ENCODE peak calls at places on chromosome 6, in eight cellular contexts. One of them, this sample, is unnamed.

GRCh38 chr6:5373430-5373829 is 112.1 kb downstream of the FARS2 start:
- DNase-seq in vagina: no peak
- DNase-seq in bronchial epithelial cell: no peak
- DNase-seq in dorsolateral prefrontal cortex: no peak
- DNase-seq in GM23248: no peak
- DNase-seq in CD4-positive, CD25-positive, alpha-beta regulatory T cell: no peak
- DNase-seq in aorta: no peak
- DNase-seq in brain microvascular endothelial cell: no peak
- DNase-seq in this sample: no peak

GRCh38 chr6:132405143-132405915 is 4.1 kb upstream of the MOXD1 start:
- DNase-seq in vagina: no peak
- DNase-seq in brain microvascular endothelial cell: no peak
- DNase-seq in aorta: no peak
- DNase-seq in CD4-positive, CD25-positive, alpha-beta regulatory T cell: no peak
- DNase-seq in bronchial epithelial cell: peak
- DNase-seq in dorsolateral prefrontal cortex: no peak
- DNase-seq in GM23248: peak
- DNase-seq in this sample: no peak

GRCh38 chr6:87628881-87629280 is 38.9 kb downstream of the ORC3 start:
- DNase-seq in brain microvascular endothelial cell: no peak
- DNase-seq in CD4-positive, CD25-positive, alpha-beta regulatory T cell: no peak
- DNase-seq in vagina: no peak
- DNase-seq in dorsolateral prefrontal cortex: no peak
- DNase-seq in GM23248: peak
- DNase-seq in aorta: no peak
- DNase-seq in bronchial epithelial cell: no peak
- DNase-seq in this sample: no peak

GRCh38 chr6:11876934-11877433 is 98.4 kb upstream of the ADTRP start:
- DNase-seq in aorta: no peak
- DNase-seq in CD4-positive, CD25-positive, alpha-beta regulatory T cell: no peak
- DNase-seq in brain microvascular endothelial cell: no peak
- DNase-seq in GM23248: no peak
- DNase-seq in vagina: no peak
- DNase-seq in bronchial epithelial cell: no peak
- DNase-seq in dorsolateral prefrontal cortex: no peak
- DNase-seq in this sample: no peak

GRCh38 chr6:118509009-118509617 is 39.0 kb upstream of the PLN start:
- DNase-seq in vagina: no peak
- DNase-seq in CD4-positive, CD25-positive, alpha-beta regulatory T cell: no peak
- DNase-seq in brain microvascular endothelial cell: peak
- DNase-seq in bronchial epithelial cell: peak
- DNase-seq in dorsolateral prefrontal cortex: peak
- DNase-seq in GM23248: peak
- DNase-seq in aorta: no peak
- DNase-seq in this sample: peak

GRCh38 chr6:47440722-47441121 is 36.9 kb upstream of the CD2AP start:
- DNase-seq in dorsolateral prefrontal cortex: no peak
- DNase-seq in CD4-positive, CD25-positive, alpha-beta regulatory T cell: no peak
- DNase-seq in GM23248: no peak
- DNase-seq in bronchial epithelial cell: no peak
- DNase-seq in aorta: no peak
- DNase-seq in vagina: no peak
- DNase-seq in brain microvascular endothelial cell: no peak
- DNase-seq in this sample: no peak

GRCh38 chr6:79536615-79536968 is 638 bp downstream of the LCA5 start:
- DNase-seq in CD4-positive, CD25-positive, alpha-beta regulatory T cell: no peak
- DNase-seq in vagina: no peak
- DNase-seq in GM23248: peak
- DNase-seq in brain microvascular endothelial cell: peak
- DNase-seq in dorsolateral prefrontal cortex: no peak
- DNase-seq in bronchial epithelial cell: no peak
- DNase-seq in aorta: peak
- DNase-seq in this sample: peak

GRCh38 chr6:39353698-39354315 is 31.3 kb upstream of the KCNK16 start:
- DNase-seq in bronchial epithelial cell: no peak
- DNase-seq in brain microvascular endothelial cell: no peak
- DNase-seq in CD4-positive, CD25-positive, alpha-beta regulatory T cell: no peak
- DNase-seq in dorsolateral prefrontal cortex: no peak
- DNase-seq in vagina: no peak
- DNase-seq in aorta: no peak
- DNase-seq in GM23248: no peak
- DNase-seq in this sample: no peak

GRCh38 chr6:56549014-56549413 is 93.7 kb downstream of the DST start:
- DNase-seq in GM23248: peak
- DNase-seq in aorta: no peak
- DNase-seq in brain microvascular endothelial cell: no peak
- DNase-seq in CD4-positive, CD25-positive, alpha-beta regulatory T cell: no peak
- DNase-seq in bronchial epithelial cell: peak
- DNase-seq in dorsolateral prefrontal cortex: no peak
- DNase-seq in vagina: no peak
- DNase-seq in this sample: no peak

GRCh38 chr6:112310439-112311154 is 36.5 kb upstream of the RFPL4B start:
- DNase-seq in brain microvascular endothelial cell: no peak
- DNase-seq in CD4-positive, CD25-positive, alpha-beta regulatory T cell: no peak
- DNase-seq in bronchial epithelial cell: no peak
- DNase-seq in aorta: no peak
- DNase-seq in dorsolateral prefrontal cortex: no peak
- DNase-seq in GM23248: no peak
- DNase-seq in vagina: no peak
- DNase-seq in this sample: no peak

GRCh38 chr6:138184230-138184629 is 22.5 kb downstream of the ARFGEF3 start:
- DNase-seq in dorsolateral prefrontal cortex: no peak
- DNase-seq in bronchial epithelial cell: no peak
- DNase-seq in vagina: no peak
- DNase-seq in GM23248: no peak
- DNase-seq in brain microvascular endothelial cell: no peak
- DNase-seq in CD4-positive, CD25-positive, alpha-beta regulatory T cell: no peak
- DNase-seq in aorta: no peak
- DNase-seq in this sample: no peak

GRCh38 chr6:11437824-11438459 is 99.6 kb upstream of the TMEM170B start:
- DNase-seq in GM23248: peak
- DNase-seq in bronchial epithelial cell: no peak
- DNase-seq in brain microvascular endothelial cell: no peak
- DNase-seq in CD4-positive, CD25-positive, alpha-beta regulatory T cell: no peak
- DNase-seq in vagina: no peak
- DNase-seq in dorsolateral prefrontal cortex: no peak
- DNase-seq in aorta: no peak
- DNase-seq in this sample: no peak

GRCh38 chr6:106609699-106610098 is 19.6 kb downstream of the RTN4IP1 start:
- DNase-seq in brain microvascular endothelial cell: no peak
- DNase-seq in vagina: no peak
- DNase-seq in dorsolateral prefrontal cortex: no peak
- DNase-seq in bronchial epithelial cell: peak
- DNase-seq in GM23248: peak
- DNase-seq in CD4-positive, CD25-positive, alpha-beta regulatory T cell: no peak
- DNase-seq in aorta: no peak
- DNase-seq in this sample: peak

GRCh38 chr6:148294059-148294458 is 48.6 kb upstream of the SASH1 start:
- DNase-seq in bronchial epithelial cell: no peak
- DNase-seq in aorta: no peak
- DNase-seq in vagina: no peak
- DNase-seq in brain microvascular endothelial cell: no peak
- DNase-seq in dorsolateral prefrontal cortex: no peak
- DNase-seq in GM23248: no peak
- DNase-seq in CD4-positive, CD25-positive, alpha-beta regulatory T cell: no peak
- DNase-seq in this sample: no peak

GRCh38 chr6:3796396-3796795 is 44.9 kb upstream of the PXDC1 start:
- DNase-seq in brain microvascular endothelial cell: no peak
- DNase-seq in CD4-positive, CD25-positive, alpha-beta regulatory T cell: no peak
- DNase-seq in vagina: no peak
- DNase-seq in dorsolateral prefrontal cortex: peak
- DNase-seq in aorta: no peak
- DNase-seq in GM23248: no peak
- DNase-seq in bronchial epithelial cell: peak
- DNase-seq in this sample: no peak

GRCh38 chr6:42138630-42139619 is 3.5 kb downstream of the C6orf132 start:
- DNase-seq in bronchial epithelial cell: peak
- DNase-seq in aorta: no peak
- DNase-seq in dorsolateral prefrontal cortex: no peak
- DNase-seq in CD4-positive, CD25-positive, alpha-beta regulatory T cell: no peak
- DNase-seq in GM23248: no peak
- DNase-seq in vagina: no peak
- DNase-seq in brain microvascular endothelial cell: no peak
- DNase-seq in this sample: no peak

GRCh38 chr6:31075528-31075927 is 36.8 kb downstream of the C6orf15 start:
- DNase-seq in brain microvascular endothelial cell: peak
- DNase-seq in aorta: no peak
- DNase-seq in dorsolateral prefrontal cortex: no peak
- DNase-seq in GM23248: peak
- DNase-seq in vagina: no peak
- DNase-seq in CD4-positive, CD25-positive, alpha-beta regulatory T cell: no peak
- DNase-seq in bronchial epithelial cell: peak
- DNase-seq in this sample: no peak

GRCh38 chr6:168413856-168414255 is 27.1 kb upstream of the SMOC2 start:
- DNase-seq in vagina: no peak
- DNase-seq in GM23248: no peak
- DNase-seq in dorsolateral prefrontal cortex: no peak
- DNase-seq in aorta: no peak
- DNase-seq in brain microvascular endothelial cell: no peak
- DNase-seq in bronchial epithelial cell: no peak
- DNase-seq in CD4-positive, CD25-positive, alpha-beta regulatory T cell: no peak
- DNase-seq in this sample: no peak

GRCh38 chr6:31423550-31423949 is 20.2 kb downstream of the MICA start:
- DNase-seq in dorsolateral prefrontal cortex: no peak
- DNase-seq in bronchial epithelial cell: no peak
- DNase-seq in CD4-positive, CD25-positive, alpha-beta regulatory T cell: no peak
- DNase-seq in aorta: no peak
- DNase-seq in vagina: no peak
- DNase-seq in brain microvascular endothelial cell: no peak
- DNase-seq in GM23248: no peak
- DNase-seq in this sample: no peak

GRCh38 chr6:65280060-65280459 is 427.0 kb downstream of the EYS start:
- DNase-seq in GM23248: no peak
- DNase-seq in bronchial epithelial cell: no peak
- DNase-seq in brain microvascular endothelial cell: no peak
- DNase-seq in vagina: no peak
- DNase-seq in dorsolateral prefrontal cortex: no peak
- DNase-seq in CD4-positive, CD25-positive, alpha-beta regulatory T cell: no peak
- DNase-seq in aorta: no peak
- DNase-seq in this sample: no peak

GRCh38 chr6:4067673-4068072 is 11.3 kb downstream of the FAM217A start:
- DNase-seq in dorsolateral prefrontal cortex: no peak
- DNase-seq in brain microvascular endothelial cell: no peak
- DNase-seq in vagina: no peak
- DNase-seq in GM23248: no peak
- DNase-seq in bronchial epithelial cell: no peak
- DNase-seq in aorta: no peak
- DNase-seq in CD4-positive, CD25-positive, alpha-beta regulatory T cell: no peak
- DNase-seq in this sample: no peak

DNA sequence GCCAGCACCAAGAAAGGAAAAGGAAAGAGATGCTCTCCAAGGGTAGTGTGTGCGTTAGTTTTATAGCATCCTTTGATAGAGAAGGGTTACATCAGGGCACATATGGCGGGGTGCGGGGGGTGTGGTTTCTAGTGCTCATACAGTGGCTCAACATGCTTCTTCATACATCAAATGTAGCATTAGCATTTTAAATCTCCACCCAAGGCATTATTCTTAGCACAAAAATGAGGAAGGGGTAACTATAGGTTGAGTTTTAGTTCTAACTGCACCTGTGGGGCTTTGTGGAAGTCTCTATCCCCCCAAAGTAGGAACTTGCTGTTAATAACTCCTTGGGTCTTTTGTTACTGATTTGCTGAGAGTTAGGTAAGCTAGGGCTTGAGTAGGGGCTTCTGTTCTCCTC is 89.3 kb downstream of the CEP57L1 start:
- DNase-seq in aorta: no peak
- DNase-seq in dorsolateral prefrontal cortex: no peak
- DNase-seq in GM23248: no peak
- DNase-seq in bronchial epithelial cell: no peak
- DNase-seq in brain microvascular endothelial cell: no peak
- DNase-seq in vagina: no peak
- DNase-seq in CD4-positive, CD25-positive, alpha-beta regulatory T cell: no peak
- DNase-seq in this sample: no peak
- H3K4me3 ChIP-seq in aorta: no peak
- H3K4me3 ChIP-seq in dorsolateral prefrontal cortex: no peak
- H3K4me3 ChIP-seq in GM23248: no peak
- H3K4me3 ChIP-seq in bronchial epithelial cell: no peak
- H3K4me3 ChIP-seq in brain microvascular endothelial cell: no peak
- H3K4me3 ChIP-seq in vagina: no peak
- H3K4me3 ChIP-seq in CD4-positive, CD25-positive, alpha-beta regulatory T cell: no peak
- H3K4me3 ChIP-seq in this sample: no peak

GRCh38 chr6:46254946-46255345 is 84.2 kb upstream of the ENPP5 start:
- DNase-seq in brain microvascular endothelial cell: no peak
- DNase-seq in GM23248: no peak
- DNase-seq in vagina: no peak
- DNase-seq in bronchial epithelial cell: no peak
- DNase-seq in dorsolateral prefrontal cortex: no peak
- DNase-seq in aorta: no peak
- DNase-seq in CD4-positive, CD25-positive, alpha-beta regulatory T cell: no peak
- DNase-seq in this sample: no peak
- H3K4me3 ChIP-seq in brain microvascular endothelial cell: no peak
- H3K4me3 ChIP-seq in GM23248: no peak
- H3K4me3 ChIP-seq in vagina: no peak
- H3K4me3 ChIP-seq in bronchial epithelial cell: no peak
- H3K4me3 ChIP-seq in dorsolateral prefrontal cortex: no peak
- H3K4me3 ChIP-seq in aorta: no peak
- H3K4me3 ChIP-seq in CD4-positive, CD25-positive, alpha-beta regulatory T cell: no peak
- H3K4me3 ChIP-seq in this sample: no peak

DNA sequence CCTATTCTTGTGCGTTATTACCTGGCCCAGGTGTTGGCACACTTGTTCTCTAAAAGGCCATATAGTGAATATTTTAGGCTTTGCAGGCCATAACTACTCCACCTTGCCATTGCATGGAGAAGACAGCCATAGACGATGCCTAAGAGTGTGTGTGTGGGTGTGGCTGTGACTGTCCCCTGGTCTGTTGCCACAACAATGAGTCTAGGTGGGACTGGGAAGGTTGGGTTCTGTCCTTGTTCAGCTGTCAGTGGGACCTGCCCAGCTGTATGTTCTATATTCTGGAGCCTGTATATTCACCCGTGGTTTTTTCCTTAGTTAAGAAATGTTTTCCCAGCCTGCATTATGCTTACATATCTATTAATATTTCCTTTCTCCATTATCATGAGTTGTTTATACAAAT is 38.6 kb downstream of the CEP43 start:
- DNase-seq in CD4-positive, CD25-positive, alpha-beta regulatory T cell: no peak
- DNase-seq in dorsolateral prefrontal cortex: no peak
- DNase-seq in vagina: no peak
- DNase-seq in aorta: no peak
- DNase-seq in bronchial epithelial cell: no peak
- DNase-seq in brain microvascular endothelial cell: no peak
- DNase-seq in GM23248: no peak
- DNase-seq in this sample: no peak
- H3K4me3 ChIP-seq in CD4-positive, CD25-positive, alpha-beta regulatory T cell: no peak
- H3K4me3 ChIP-seq in dorsolateral prefrontal cortex: no peak
- H3K4me3 ChIP-seq in vagina: no peak
- H3K4me3 ChIP-seq in aorta: no peak
- H3K4me3 ChIP-seq in bronchial epithelial cell: no peak
- H3K4me3 ChIP-seq in brain microvascular endothelial cell: no peak
- H3K4me3 ChIP-seq in GM23248: no peak
- H3K4me3 ChIP-seq in this sample: no peak

DNA sequence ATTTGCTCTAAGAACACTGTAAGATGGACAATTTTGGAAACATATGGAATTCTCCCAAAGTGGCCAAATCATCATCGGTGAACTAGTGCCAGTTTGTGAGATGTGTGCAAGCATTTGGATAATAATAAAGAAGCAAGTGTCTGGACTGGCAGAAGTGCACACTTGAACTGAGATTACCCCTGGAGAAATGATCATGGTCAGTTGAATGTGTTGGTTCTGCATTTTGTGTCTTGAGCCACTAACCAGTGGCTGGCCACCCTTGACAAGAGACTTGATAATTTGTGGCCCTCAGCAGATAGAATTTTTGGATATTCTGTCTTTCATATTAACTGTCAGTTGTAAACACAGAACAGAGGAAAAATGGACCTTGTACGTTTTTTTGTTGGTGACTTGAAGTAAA is 37.5 kb downstream of the CITED2 start:
- DNase-seq in aorta: no peak
- DNase-seq in dorsolateral prefrontal cortex: no peak
- DNase-seq in bronchial epithelial cell: no peak
- DNase-seq in GM23248: no peak
- DNase-seq in CD4-positive, CD25-positive, alpha-beta regulatory T cell: no peak
- DNase-seq in brain microvascular endothelial cell: no peak
- DNase-seq in vagina: no peak
- DNase-seq in this sample: no peak
- H3K4me3 ChIP-seq in aorta: no peak
- H3K4me3 ChIP-seq in dorsolateral prefrontal cortex: no peak
- H3K4me3 ChIP-seq in bronchial epithelial cell: no peak
- H3K4me3 ChIP-seq in GM23248: no peak
- H3K4me3 ChIP-seq in CD4-positive, CD25-positive, alpha-beta regulatory T cell: no peak
- H3K4me3 ChIP-seq in brain microvascular endothelial cell: no peak
- H3K4me3 ChIP-seq in vagina: no peak
- H3K4me3 ChIP-seq in this sample: no peak

This sample was measured in testis.